ENCODE peak calls at places on chromosomes 13 and 19, in ten cellular contexts. I, L, K, W, O, F, G, R, S and J are unnamed samples. For H3K4me1, the result is how much of the 10 kb centered on the place peaks cover.

GRCh38 chr13:100511422-100511821 is 77.2 kb downstream of the GGACT start:
- DNase-seq in I (no peak), L (no peak), K (no peak), W (no peak), O (no peak), F (no peak), G (no peak), R (no peak), S (no peak), J (no peak)

GRCh38 chr13:87923713-87924112 is 252.5 kb downstream of the SLITRK5 start:
- DNase-seq in I (no peak), L (no peak), K (no peak), W (no peak), O (no peak), F (no peak), G (no peak), R (no peak), S (no peak), J (no peak)

GRCh38 chr19:45115809-45116615 is 23.0 kb downstream of the PPP1R37 start:
- DNase-seq in I (no peak), L (no peak), K (no peak), W (no peak), O (no peak), F (peak), G (no peak), R (no peak), S (no peak), J (no peak)

GRCh38 chr19:13692096-13692495 is 72.2 kb upstream of the MRI1 start:
- DNase-seq in I (peak), L (no peak), K (no peak), W (no peak), O (peak), F (no peak), G (no peak), R (no peak), S (peak), J (no peak)

GRCh38 chr13:93298741-93299140 is 72.1 kb downstream of the GPC6 start:
- DNase-seq in I (no peak), L (no peak), K (no peak), W (no peak), O (no peak), F (no peak), G (no peak), R (no peak), S (no peak), J (peak)

GRCh38 chr19:4456566-4456842 is 1.1 kb downstream of the UBXN6 start:
- DNase-seq in I (peak), L (no peak), K (peak), W (no peak), O (no peak), F (peak), G (peak), R (no peak), S (peak), J (peak)

GRCh38 chr19:46901701-46902401 is 41.1 kb downstream of the ARHGAP35 start:
- DNase-seq in I (peak), L (no peak), K (no peak), W (no peak), O (no peak), F (no peak), G (no peak), R (no peak), S (peak), J (no peak)

GRCh38 chr13:42364613-42365000 is 92.7 kb downstream of the AKAP11 start:
- DNase-seq in I (no peak), L (no peak), K (no peak), W (no peak), O (no peak), F (no peak), G (no peak), R (peak), S (no peak), J (peak)

GRCh38 chr19:49142866-49143335 is 12.3 kb downstream of the HRC start:
- DNase-seq in I (peak), L (peak), K (peak), W (no peak), O (peak), F (peak), G (peak), R (no peak), S (peak), J (peak)

GRCh38 chr19:53659292-53659691 is 27.5 kb downstream of the DPRX start:
- DNase-seq in I (peak), L (no peak), K (no peak), W (no peak), O (no peak), F (no peak), G (peak), R (no peak), S (no peak), J (peak)

GRCh38 chr13:51721485-51721884 is 82.5 kb downstream of the DHRS12 start:
- DNase-seq in I (no peak), L (peak), K (no peak), W (no peak), O (no peak), F (peak), G (no peak), R (no peak), S (peak), J (no peak)

GRCh38 chr19:47002106-47002766 is 17.4 kb upstream of the NPAS1 start:
- DNase-seq in I (no peak), L (no peak), K (peak), W (no peak), O (no peak), F (no peak), G (no peak), R (no peak), S (no peak), J (no peak)

GRCh38 chr13:32323912-32324311 is 8.6 kb downstream of the BRCA2 start:
- DNase-seq in I (peak), L (no peak), K (no peak), W (no peak), O (no peak), F (no peak), G (no peak), R (no peak), S (no peak), J (no peak)

GRCh38 chr13:21703846-21704245 is 33.0 kb downstream of the FGF9 start:
- DNase-seq in I (peak), L (no peak), K (no peak), W (no peak), O (no peak), F (no peak), G (no peak), R (no peak), S (no peak), J (no peak)

GRCh38 chr13:105929486-105929885 is 606.0 kb downstream of the EFNB2 start:
- DNase-seq in I (no peak), L (no peak), K (no peak), W (no peak), O (no peak), F (no peak), G (no peak), R (no peak), S (no peak), J (no peak)

GRCh38 chr19:32165176-32165575 is 180.2 kb upstream of the ZNF507 start:
- DNase-seq in I (no peak), L (no peak), K (no peak), W (no peak), O (no peak), F (no peak), G (no peak), R (no peak), S (no peak), J (no peak)

GRCh38 chr19:33771308-33772101 is 25.2 kb upstream of the KCTD15 start:
- DNase-seq in I (peak), L (peak), K (peak), W (no peak), O (no peak), F (peak), G (peak), R (no peak), S (peak), J (peak)

GRCh38 chr13:96958286-96958891 is 35.9 kb downstream of the OXGR1 start:
- DNase-seq in I (peak), L (no peak), K (no peak), W (no peak), O (no peak), F (no peak), G (peak), R (no peak), S (no peak), J (peak)

GRCh38 chr19:33133438-33134031 is 1.6 kb downstream of the WDR88 start:
- DNase-seq in I (no peak), L (no peak), K (no peak), W (no peak), O (no peak), F (no peak), G (no peak), R (no peak), S (peak), J (peak)

GRCh38 chr19:1000095-1000494 is at the start of gene GRIN3B:
- DNase-seq in I (peak), L (peak), K (peak), W (no peak), O (no peak), F (peak), G (peak), R (no peak), S (no peak), J (peak)

GRCh38 chr13:30002577-30002976 is 152.2 kb upstream of the UBL3 start:
- DNase-seq in I (peak), L (no peak), K (no peak), W (no peak), O (no peak), F (no peak), G (no peak), R (no peak), S (no peak), J (no peak)

GRCh38 chr13:40247845-40248244 is 418.6 kb downstream of the FOXO1 start:
- DNase-seq in I (peak), L (no peak), K (no peak), W (no peak), O (no peak), F (no peak), G (no peak), R (no peak), S (no peak), J (peak)

GRCh38 chr13:112509190-112509589 is 78.8 kb downstream of the TUBGCP3 start:
- DNase-seq in I (no peak), L (no peak), K (no peak), W (no peak), O (no peak), F (no peak), G (peak), R (no peak), S (no peak), J (no peak)

GRCh38 chr13:112513761-112514160 is 74.2 kb downstream of the TUBGCP3 start:
- DNase-seq in I (no peak), L (no peak), K (no peak), W (no peak), O (no peak), F (no peak), G (no peak), R (no peak), S (no peak), J (no peak)

GRCh38 chr13:112510987-112511715 is 76.8 kb downstream of the TUBGCP3 start:
- DNase-seq in I (peak), L (no peak), K (no peak), W (no peak), O (no peak), F (no peak), G (no peak), R (no peak), S (no peak), J (no peak)

GRCh38 chr13:112506046-112506445 is 81.9 kb downstream of the TUBGCP3 start:
- DNase-seq in I (peak), L (no peak), K (no peak), W (no peak), O (no peak), F (no peak), G (no peak), R (no peak), S (peak), J (no peak)

GRCh38 chr13:112510002-112510780 is 77.8 kb downstream of the TUBGCP3 start:
- DNase-seq in I (peak), L (no peak), K (no peak), W (no peak), O (no peak), F (no peak), G (peak), R (no peak), S (peak), J (peak)
- H3K27ac ChIP-seq in I (no peak), L (no peak), K (no peak), W (no peak), O (no peak), F (no peak), G (peak), R (no peak), S (no peak), J (peak)

GRCh38 chr19:15320118-15320517 is 12.2 kb downstream of the BRD4 start:
- DNase-seq in I (no peak), L (no peak), K (no peak), W (no peak), O (no peak), F (no peak), G (no peak), R (no peak), S (no peak), J (no peak)
- H3K4me1 ChIP-seq in I (under half), L (half or more), K (under half), W (half or more), O (under half), F (half or more), G (half or more), R (half or more), S (half or more), J (half or more)

GRCh38 chr19:58182989-58183821 is at the start of gene ZNF274:
- DNase-seq in I (peak), L (peak), K (peak), W (peak), O (peak), F (peak), G (peak), R (peak), S (peak), J (peak)

GRCh38 chr19:58183822-58184215 is 958 bp downstream of the ZNF274 start:
- DNase-seq in I (no peak), L (no peak), K (no peak), W (peak), O (no peak), F (no peak), G (no peak), R (no peak), S (no peak), J (no peak)

GRCh38 chr19:58182577-58182988 is 278 bp upstream of the ZNF274 start:
- DNase-seq in I (no peak), L (no peak), K (peak), W (peak), O (no peak), F (no peak), G (no peak), R (peak), S (no peak), J (no peak)

DNA sequence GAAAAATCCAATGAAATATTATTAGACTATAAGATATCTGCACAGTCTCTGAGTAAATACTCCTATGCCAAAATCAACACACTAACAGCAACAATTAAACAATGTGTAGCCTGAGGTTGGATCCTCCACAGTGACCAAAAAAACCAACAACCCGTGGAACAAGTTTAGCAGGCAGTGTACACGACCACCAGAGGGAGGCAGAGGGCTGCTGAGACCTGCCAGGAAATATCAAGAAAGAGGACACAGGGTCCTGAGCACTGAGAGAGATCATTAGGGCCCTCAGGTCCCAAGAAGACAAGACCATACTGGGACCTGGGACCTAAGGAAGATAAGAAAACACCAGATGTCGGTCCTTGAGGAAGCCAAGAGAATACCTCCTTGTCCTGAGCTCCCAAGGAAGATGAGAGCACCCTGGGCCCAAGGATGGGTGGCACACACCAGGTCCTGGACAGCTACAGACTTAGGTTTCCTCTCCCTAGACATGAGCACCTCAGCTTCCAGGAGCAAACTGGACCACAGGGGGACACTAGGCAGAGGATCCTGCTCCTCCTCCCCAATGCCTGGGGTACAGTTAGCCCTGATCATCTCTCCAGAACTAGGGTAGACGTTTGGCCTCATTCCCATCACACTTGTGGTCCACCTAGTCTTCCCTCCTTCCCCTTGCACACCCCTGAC is 822 bp upstream of the ZNF274 start:
- DNase-seq in I (peak), L (no peak), K (peak), W (no peak), O (no peak), F (peak), G (no peak), R (no peak), S (peak), J (peak)
- TF ChIP-seq CTCF in I (peak), L (no peak), K (no peak), W (peak), O (peak), F (peak), G (peak), R (peak), S (peak), J (peak)

DNA sequence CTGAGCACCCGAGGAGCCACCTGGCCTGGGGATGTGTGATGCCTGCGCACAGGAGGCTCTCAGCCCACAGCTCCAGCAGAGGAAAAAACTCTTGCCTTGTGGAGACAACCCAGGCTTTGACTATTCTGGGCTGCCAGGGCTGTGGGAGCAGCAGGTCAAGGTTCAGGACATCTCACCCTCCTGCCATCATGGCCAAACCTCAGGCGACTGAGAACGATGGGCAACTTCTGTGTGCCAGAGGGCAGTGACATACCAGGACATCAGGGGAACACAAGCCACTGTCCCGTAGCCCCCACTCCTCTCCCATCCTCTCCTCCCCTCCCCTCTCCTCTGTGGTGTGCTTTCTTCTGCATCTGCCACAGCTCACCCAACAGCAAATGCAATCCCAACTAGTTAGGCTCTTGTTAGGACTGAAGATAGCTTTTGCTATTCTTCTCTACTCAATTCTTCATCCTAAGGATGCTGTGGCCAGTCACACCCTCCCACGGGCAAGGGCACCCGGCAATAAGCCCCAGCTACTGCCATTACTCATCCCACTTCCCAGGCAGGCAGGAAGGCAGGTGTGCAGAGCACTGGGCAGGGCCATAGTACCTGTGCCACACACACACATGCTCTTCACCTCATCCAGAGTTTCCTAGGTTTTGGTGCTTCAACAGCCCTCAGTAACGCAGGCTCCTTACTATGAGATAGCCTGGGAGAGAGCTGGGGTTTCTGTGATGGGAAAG is 16.8 kb downstream of the ELL start:
- DNase-seq in I (peak), L (no peak), K (peak), W (no peak), O (no peak), F (no peak), G (no peak), R (no peak), S (no peak), J (no peak)
- H3K27ac ChIP-seq in I (no peak), L (peak), K (peak), W (peak), O (peak), F (peak), G (peak), R (peak), S (peak), J (peak)

GRCh38 chr19:3100331-3100730 is 6.2 kb downstream of the GNA11 start:
- DNase-seq in I (no peak), L (no peak), K (no peak), W (no peak), O (no peak), F (no peak), G (no peak), R (no peak), S (no peak), J (no peak)
- H3K4me1 ChIP-seq in I (under half), L (under half), K (under half), W (half or more), O (under half), F (half or more), G (under half), R (half or more), S (half or more), J (under half)

GRCh38 chr13:48906200-48906599 is 69.5 kb upstream of the FNDC3A start:
- DNase-seq in I (no peak), L (no peak), K (no peak), W (no peak), O (no peak), F (no peak), G (peak), R (no peak), S (no peak), J (no peak)

GRCh38 chr13:48896312-48896711 is 79.4 kb upstream of the FNDC3A start:
- DNase-seq in I (peak), L (no peak), K (no peak), W (no peak), O (no peak), F (no peak), G (no peak), R (no peak), S (no peak), J (no peak)

GRCh38 chr13:48904668-48905290 is 70.9 kb upstream of the FNDC3A start:
- DNase-seq in I (no peak), L (no peak), K (no peak), W (no peak), O (no peak), F (no peak), G (no peak), R (no peak), S (no peak), J (no peak)

GRCh38 chr13:48902421-48902820 is 73.3 kb upstream of the FNDC3A start:
- DNase-seq in I (peak), L (no peak), K (no peak), W (no peak), O (no peak), F (no peak), G (peak), R (no peak), S (no peak), J (peak)

DNA sequence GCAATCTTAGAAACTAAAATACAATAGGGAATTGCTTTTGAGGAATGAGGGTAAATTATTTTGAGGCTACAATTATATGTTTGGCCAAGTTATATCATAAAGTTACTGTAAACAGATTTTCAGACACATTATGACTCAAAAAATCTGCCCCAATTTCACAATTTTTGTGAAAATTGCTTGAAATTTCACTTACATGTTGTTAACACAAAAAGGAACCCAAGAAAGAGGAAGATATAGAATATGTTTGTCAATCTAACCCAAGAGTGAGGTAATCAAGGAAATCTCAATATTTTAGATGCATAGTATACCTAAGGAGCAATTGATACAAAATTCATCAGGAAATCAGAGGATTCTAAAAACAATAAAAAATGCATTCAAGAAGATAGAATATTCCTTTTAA is 73.9 kb upstream of the FNDC3A start:
- DNase-seq in I (no peak), L (no peak), K (no peak), W (no peak), O (no peak), F (no peak), G (no peak), R (no peak), S (no peak), J (no peak)
- TF ChIP-seq CTCF in I (no peak), L (no peak), K (no peak), W (no peak), O (no peak), F (no peak), G (no peak), R (no peak), S (no peak), J (no peak)

GRCh38 chr13:33722216-33722900 is 95.6 kb upstream of the RFC3 start:
- DNase-seq in I (no peak), L (no peak), K (no peak), W (no peak), O (no peak), F (no peak), G (no peak), R (no peak), S (no peak), J (peak)

GRCh38 chr13:33725340-33725739 is 92.6 kb upstream of the RFC3 start:
- DNase-seq in I (no peak), L (no peak), K (no peak), W (no peak), O (no peak), F (no peak), G (no peak), R (no peak), S (no peak), J (no peak)

GRCh38 chr13:33721719-33722118 is 96.2 kb upstream of the RFC3 start:
- DNase-seq in I (no peak), L (no peak), K (no peak), W (no peak), O (no peak), F (no peak), G (no peak), R (no peak), S (no peak), J (peak)

GRCh38 chr13:33723365-33723764 is 94.6 kb upstream of the RFC3 start:
- DNase-seq in I (no peak), L (no peak), K (no peak), W (no peak), O (no peak), F (no peak), G (no peak), R (no peak), S (no peak), J (peak)

GRCh38 chr13:33723772-33724435 is 94.0 kb upstream of the RFC3 start:
- DNase-seq in I (peak), L (peak), K (peak), W (peak), O (no peak), F (peak), G (peak), R (peak), S (peak), J (peak)
- H3K27ac ChIP-seq in I (no peak), L (peak), K (peak), W (no peak), O (peak), F (no peak), G (no peak), R (peak), S (no peak), J (no peak)